ENCODE peak calls at places on chromosomes 12 and 14, in seven cellular contexts. D is right cardiac atrium; X is CD8-positive, alpha-beta memory T cell; Z is tibial nerve; V is pancreas; W is BE2C; F is MM.1S. C is an unnamed sample. For H3K27me3, the result is how much of the 10 kb centered on the place peaks cover.

GRCh38 chr12:65511134-65511912 is 232.8 kb downstream of the MSRB3 start:
- DNase-seq in Z (no peak), V (no peak), F (no peak), X (no peak), W (no peak), D (peak), C (no peak)

GRCh38 chr12:113874999-113875561 is 91.0 kb downstream of the RBM19 start:
- DNase-seq in V (no peak), F (no peak), W (no peak), X (no peak), D (no peak), Z (no peak), C (no peak)

GRCh38 chr14:64879635-64880381 is at the start of gene SPTB:
- DNase-seq in V (peak), W (peak), X (peak), Z (no peak), D (peak), F (peak), C (peak)

GRCh38 chr14:69818760-69819191 is 21.7 kb upstream of the SLC10A1 start:
- DNase-seq in X (peak), F (peak), Z (no peak), V (no peak), D (peak), W (peak), C (no peak)

GRCh38 chr14:28515571-28515970 is 251.0 kb upstream of the FOXG1 start:
- DNase-seq in Z (no peak), D (no peak), W (no peak), X (no peak), V (no peak), F (no peak), C (no peak)

GRCh38 chr14:96126783-96127271 is 77.8 kb upstream of the BDKRB2 start:
- DNase-seq in D (no peak), W (no peak), F (no peak), V (no peak), X (no peak), Z (no peak), C (no peak)

GRCh38 chr14:101248056-101248725 is 313.1 kb upstream of the DIO3 start:
- DNase-seq in W (no peak), F (no peak), Z (no peak), D (peak), V (peak), X (no peak), C (no peak)

GRCh38 chr12:57237952-57238853 is 8.7 kb downstream of the SHMT2 start:
- DNase-seq in D (peak), W (no peak), X (no peak), V (peak), Z (no peak), F (no peak), C (peak)

GRCh38 chr12:87467893-87468292 is 561.3 kb downstream of the C12orf50 start:
- DNase-seq in Z (no peak), X (no peak), D (no peak), F (no peak), W (no peak), V (no peak), C (no peak)

GRCh38 chr14:21093769-21094681 is 4.4 kb downstream of the ZNF219 start:
- DNase-seq in X (no peak), D (peak), W (peak), V (no peak), F (no peak), Z (no peak), C (no peak)

GRCh38 chr12:110373025-110373876 is 30.3 kb downstream of the ANAPC7 start:
- DNase-seq in Z (no peak), D (peak), X (no peak), V (no peak), W (peak), F (no peak), C (no peak)

GRCh38 chr12:50110762-50111416 is 1.1 kb upstream of the COX14 start:
- DNase-seq in V (peak), F (peak), X (no peak), W (peak), D (peak), Z (peak), C (peak)

GRCh38 chr12:43937947-43938346 is 102.1 kb downstream of the TMEM117 start:
- DNase-seq in Z (no peak), V (no peak), W (peak), X (no peak), F (no peak), D (no peak), C (no peak)

GRCh38 chr12:50505386-50505827 is 622 bp downstream of the DIP2B start:
- DNase-seq in Z (peak), V (no peak), F (peak), W (peak), D (peak), X (peak), C (peak)

GRCh38 chr14:37901978-37902377 is 305.7 kb upstream of the SSTR1 start:
- DNase-seq in X (no peak), D (peak), Z (peak), F (no peak), V (no peak), W (no peak), C (no peak)

GRCh38 chr12:110312581-110313360 is 31.7 kb downstream of the ATP2A2 start:
- DNase-seq in V (no peak), W (no peak), D (no peak), X (no peak), F (no peak), Z (no peak), C (no peak)

GRCh38 chr12:93707836-93708235 is 30.7 kb downstream of the CRADD start:
- DNase-seq in Z (no peak), W (no peak), D (no peak), V (no peak), X (no peak), F (no peak), C (no peak)

GRCh38 chr14:65336191-65336591 is 76.3 kb upstream of the FUT8 start:
- DNase-seq in Z (no peak), X (no peak), V (no peak), D (no peak), F (no peak), W (no peak), C (no peak)

GRCh38 chr12:6950944-6951540 is at the start of gene PTPN6:
- DNase-seq in D (peak), V (peak), Z (no peak), F (no peak), W (no peak), X (peak), C (peak)

GRCh38 chr12:47156167-47156736 is 76.5 kb upstream of the AMIGO2 start:
- DNase-seq in W (no peak), D (peak), F (no peak), Z (no peak), X (no peak), V (no peak), C (no peak)

GRCh38 chr12:28963554-28963953 is 185.5 kb upstream of the FAR2 start:
- DNase-seq in X (no peak), F (peak), W (no peak), Z (no peak), V (no peak), D (no peak), C (no peak)

GRCh38 chr14:87967496-87967895 is 25.5 kb downstream of the GALC start:
- DNase-seq in Z (no peak), V (no peak), W (no peak), D (no peak), X (no peak), F (no peak), C (no peak)

GRCh38 chr12:96404683-96405082 is 4.4 kb upstream of the CDK17 start:
- DNase-seq in X (no peak), D (no peak), W (no peak), V (no peak), Z (no peak), F (no peak), C (no peak)

GRCh38 chr12:8796831-8797626 is 25.4 kb upstream of the A2ML1 start:
- DNase-seq in F (no peak), W (no peak), V (no peak), X (no peak), D (no peak), Z (no peak), C (no peak)

GRCh38 chr12:53955776-53956250 is 1.1 kb downstream of the HOXC12 start:
- DNase-seq in X (no peak), Z (no peak), D (no peak), V (no peak), F (no peak), W (no peak), C (no peak)

GRCh38 chr12:93266-94005 is 26.9 kb downstream of the IQSEC3 start:
- DNase-seq in V (no peak), F (no peak), X (no peak), Z (no peak), D (no peak), W (no peak), C (no peak)

GRCh38 chr14:71203306-71203705 is 296.0 kb downstream of the PCNX1 start:
- DNase-seq in D (no peak), F (no peak), V (no peak), Z (no peak), W (no peak), X (no peak), C (no peak)

GRCh38 chr14:90060312-90060964 is 1.4 kb upstream of the KCNK13 start:
- DNase-seq in D (peak), X (no peak), W (peak), Z (no peak), F (peak), V (peak), C (peak)

GRCh38 chr12:2179953-2180736 is 127.4 kb downstream of the CACNA1C start:
- DNase-seq in V (no peak), X (no peak), Z (no peak), F (no peak), W (no peak), D (peak), C (no peak)

GRCh38 chr14:49362916-49363315 is 223.3 kb downstream of the RPS29 start:
- DNase-seq in D (no peak), F (no peak), Z (no peak), V (no peak), W (no peak), X (no peak), C (no peak)
- H3K27me3 ChIP-seq in D (under half), F (under half), Z (under half), V (under half), W (under half), X (under half), C (under half)

GRCh38 chr14:98296895-98297294 is 975.1 kb downstream of the BCL11B start:
- DNase-seq in D (no peak), X (no peak), Z (no peak), F (no peak), V (no peak), W (no peak), C (no peak)

GRCh38 chr14:98293527-98293926 is 978.5 kb downstream of the BCL11B start:
- DNase-seq in D (no peak), W (no peak), Z (no peak), F (no peak), V (no peak), X (no peak), C (no peak)

GRCh38 chr14:98288825-98289224 is 983.2 kb downstream of the BCL11B start:
- DNase-seq in F (no peak), Z (no peak), W (no peak), D (no peak), V (no peak), X (no peak), C (no peak)

GRCh38 chr14:98290596-98290995 is 981.4 kb downstream of the BCL11B start:
- DNase-seq in X (no peak), W (no peak), Z (no peak), F (no peak), D (no peak), V (no peak), C (no peak)

DNA sequence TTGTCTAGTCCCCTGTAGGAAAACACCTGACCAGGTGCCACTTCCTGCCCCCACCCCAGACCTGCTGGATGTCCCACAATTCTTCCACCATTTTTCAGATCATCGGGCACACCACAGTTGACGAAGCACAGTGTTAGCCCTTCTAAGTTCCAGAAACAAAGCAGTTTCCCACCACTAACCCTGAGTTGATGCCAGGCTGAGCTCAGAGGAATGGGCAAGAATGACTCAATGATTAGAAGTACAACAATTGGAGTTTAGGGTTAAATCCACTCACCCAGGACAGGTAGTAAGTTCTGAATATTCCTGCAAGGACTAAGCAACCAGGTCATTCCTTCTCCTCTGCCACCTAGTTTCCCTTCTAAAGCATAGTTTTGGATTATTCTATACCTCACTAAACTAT is 979.8 kb downstream of the BCL11B start:
- DNase-seq in W (no peak), Z (no peak), D (no peak), V (no peak), X (no peak), F (no peak), C (no peak)
- H3K27me3 ChIP-seq in W (under half), Z (under half), D (under half), V (under half), X (under half), F (under half), C (under half)

GRCh38 chr12:128747441-128747840 is 76.3 kb downstream of the SLC15A4 start:
- DNase-seq in F (no peak), V (no peak), D (no peak), X (no peak), W (no peak), Z (no peak), C (no peak)

GRCh38 chr12:128745772-128746689 is 77.7 kb downstream of the SLC15A4 start:
- DNase-seq in D (no peak), X (no peak), V (no peak), F (no peak), W (no peak), Z (no peak), C (no peak)

GRCh38 chr12:128743911-128744310 is 79.8 kb downstream of the SLC15A4 start:
- DNase-seq in V (no peak), X (no peak), F (no peak), Z (no peak), W (no peak), D (no peak), C (no peak)
- H3K27me3 ChIP-seq in V (under half), X (under half), F (under half), Z (under half), W (under half), D (under half), C (under half)

GRCh38 chr12:108298761-108299275 is 40.3 kb downstream of the CMKLR1 start:
- DNase-seq in V (peak), F (no peak), W (no peak), D (peak), X (no peak), Z (no peak), C (no peak)
- H3K27me3 ChIP-seq in V (under half), F (under half), W (under half), D (under half), X (under half), Z (under half), C (under half)

GRCh38 chr12:122871851-122872785 is 23.8 kb downstream of the VPS37B start:
- DNase-seq in V (no peak), Z (no peak), X (no peak), W (peak), F (peak), D (peak), C (peak)
- H3K27me3 ChIP-seq in V (under half), Z (under half), X (under half), W (under half), F (under half), D (under half), C (under half)

DNA sequence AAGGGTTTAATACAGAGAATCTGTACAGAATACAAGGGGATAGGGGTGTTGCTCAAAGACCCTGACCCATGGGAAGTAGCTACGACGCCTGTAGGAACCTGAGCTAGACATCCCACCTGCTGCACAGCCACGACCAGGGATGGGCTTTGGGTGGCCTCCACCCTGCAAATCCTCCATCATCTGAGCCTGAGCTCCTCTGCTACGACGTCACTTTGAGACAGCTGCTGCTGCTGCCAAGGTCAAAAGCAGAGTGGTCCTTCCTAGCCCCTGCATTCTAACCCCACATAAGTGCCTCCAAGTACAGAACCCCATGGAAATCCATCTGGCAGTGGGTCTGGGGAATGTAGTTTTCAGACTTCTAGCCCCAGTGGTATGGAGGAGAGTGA is 43.7 kb downstream of the JAG2 start:
- DNase-seq in X (no peak), F (no peak), V (no peak), Z (no peak), D (no peak), W (no peak), C (no peak)
- H3K27me3 ChIP-seq in X (under half), F (half or more), V (under half), Z (under half), D (under half), W (under half), C (under half)

DNA sequence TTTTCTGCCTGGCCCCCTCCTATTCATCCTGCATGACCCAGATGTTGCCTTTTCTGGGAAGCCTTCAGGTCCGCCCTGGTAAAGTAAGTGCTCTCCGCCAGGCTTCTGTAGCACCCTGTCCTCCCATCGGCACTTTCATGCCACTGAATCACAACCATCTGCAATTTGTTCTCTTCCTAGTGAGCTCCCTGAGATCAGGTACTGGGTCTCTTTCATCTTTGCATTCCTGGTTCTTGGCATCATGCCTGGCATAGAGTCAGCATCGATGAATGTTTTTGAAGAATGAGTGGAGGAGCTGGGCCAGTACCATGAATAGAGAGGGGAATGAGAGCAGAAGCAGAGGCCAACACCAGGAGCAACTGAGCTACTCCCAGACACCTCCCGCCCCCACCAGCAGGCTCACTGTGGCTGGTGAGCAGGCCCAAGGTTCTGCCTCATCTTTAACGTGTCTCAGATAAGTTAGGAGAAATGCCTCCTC is 13.1 kb downstream of the ZDHHC22 start:
- DNase-seq in X (no peak), V (no peak), D (no peak), W (no peak), F (no peak), Z (no peak), C (no peak)
- H3K27me3 ChIP-seq in X (under half), V (under half), D (under half), W (under half), F (under half), Z (under half), C (half or more)

C was measured in left lung.